ENCODE peak calls at places on chromosomes 16 and 17, in seven cellular contexts. One of them, this sample, is unnamed. For H3K9me3, the result is how much of the 10 kb centered on the place peaks cover.

GRCh38 chr17:76138234-76138895 is 2.7 kb downstream of the FOXJ1 start:
- DNase-seq in heart right ventricle: no peak
- DNase-seq in fibroblast of lung: no peak
- DNase-seq in heart left ventricle: no peak
- DNase-seq in A549: peak
- DNase-seq in left ventricle myocardium inferior: no peak
- DNase-seq in tibial artery: no peak
- DNase-seq in this sample: no peak

GRCh38 chr17:39787743-39788484 is 50.2 kb downstream of the GRB7 start:
- DNase-seq in tibial artery: no peak
- DNase-seq in fibroblast of lung: no peak
- DNase-seq in heart right ventricle: no peak
- DNase-seq in heart left ventricle: no peak
- DNase-seq in A549: no peak
- DNase-seq in left ventricle myocardium inferior: no peak
- DNase-seq in this sample: no peak

GRCh38 chr16:873243-873661 is 72.7 kb upstream of the GNG13 start:
- DNase-seq in tibial artery: no peak
- DNase-seq in fibroblast of lung: no peak
- DNase-seq in left ventricle myocardium inferior: peak
- DNase-seq in heart left ventricle: peak
- DNase-seq in A549: no peak
- DNase-seq in heart right ventricle: no peak
- DNase-seq in this sample: peak

GRCh38 chr17:334974-335481 is 17.6 kb downstream of the RPH3AL start:
- DNase-seq in A549: no peak
- DNase-seq in left ventricle myocardium inferior: no peak
- DNase-seq in tibial artery: peak
- DNase-seq in fibroblast of lung: no peak
- DNase-seq in heart left ventricle: no peak
- DNase-seq in heart right ventricle: no peak
- DNase-seq in this sample: peak

GRCh38 chr16:67391424-67392300 is 1.6 kb downstream of the TPPP3 start:
- DNase-seq in fibroblast of lung: no peak
- DNase-seq in heart right ventricle: no peak
- DNase-seq in left ventricle myocardium inferior: no peak
- DNase-seq in A549: peak
- DNase-seq in tibial artery: no peak
- DNase-seq in heart left ventricle: no peak
- DNase-seq in this sample: no peak

GRCh38 chr16:66203476-66203875 is 163.0 kb upstream of the CDH5 start:
- DNase-seq in fibroblast of lung: no peak
- DNase-seq in A549: no peak
- DNase-seq in heart left ventricle: no peak
- DNase-seq in tibial artery: no peak
- DNase-seq in left ventricle myocardium inferior: no peak
- DNase-seq in heart right ventricle: no peak
- DNase-seq in this sample: no peak

GRCh38 chr16:81836279-81837054 is 57.4 kb downstream of the PLCG2 start:
- DNase-seq in heart left ventricle: no peak
- DNase-seq in tibial artery: no peak
- DNase-seq in A549: no peak
- DNase-seq in heart right ventricle: no peak
- DNase-seq in fibroblast of lung: no peak
- DNase-seq in left ventricle myocardium inferior: no peak
- DNase-seq in this sample: no peak

GRCh38 chr17:4405699-4406098 is 28.0 kb upstream of the SPNS3 start:
- DNase-seq in fibroblast of lung: no peak
- DNase-seq in tibial artery: no peak
- DNase-seq in heart right ventricle: no peak
- DNase-seq in left ventricle myocardium inferior: no peak
- DNase-seq in heart left ventricle: no peak
- DNase-seq in A549: no peak
- DNase-seq in this sample: no peak

GRCh38 chr16:57578521-57579360 is 36.3 kb downstream of the ADGRG5 start:
- DNase-seq in heart left ventricle: no peak
- DNase-seq in fibroblast of lung: no peak
- DNase-seq in A549: no peak
- DNase-seq in heart right ventricle: no peak
- DNase-seq in left ventricle myocardium inferior: no peak
- DNase-seq in tibial artery: no peak
- DNase-seq in this sample: no peak

GRCh38 chr16:10876799-10877341 is at the start of gene CIITA:
- DNase-seq in left ventricle myocardium inferior: peak
- DNase-seq in fibroblast of lung: peak
- DNase-seq in tibial artery: peak
- DNase-seq in A549: no peak
- DNase-seq in heart left ventricle: peak
- DNase-seq in heart right ventricle: peak
- DNase-seq in this sample: peak

GRCh38 chr16:55662641-55663040 is 6.9 kb downstream of the SLC6A2 start:
- DNase-seq in heart left ventricle: no peak
- DNase-seq in left ventricle myocardium inferior: peak
- DNase-seq in A549: no peak
- DNase-seq in tibial artery: no peak
- DNase-seq in fibroblast of lung: no peak
- DNase-seq in heart right ventricle: peak
- DNase-seq in this sample: no peak

GRCh38 chr17:395974-396373 is 43.4 kb upstream of the RPH3AL start:
- DNase-seq in heart right ventricle: no peak
- DNase-seq in tibial artery: no peak
- DNase-seq in left ventricle myocardium inferior: no peak
- DNase-seq in heart left ventricle: no peak
- DNase-seq in A549: no peak
- DNase-seq in fibroblast of lung: no peak
- DNase-seq in this sample: no peak

GRCh38 chr16:48558269-48558915 is 51.6 kb downstream of the N4BP1 start:
- DNase-seq in tibial artery: no peak
- DNase-seq in heart left ventricle: no peak
- DNase-seq in A549: no peak
- DNase-seq in heart right ventricle: no peak
- DNase-seq in left ventricle myocardium inferior: no peak
- DNase-seq in fibroblast of lung: no peak
- DNase-seq in this sample: no peak

GRCh38 chr16:48555597-48555996 is 54.4 kb downstream of the N4BP1 start:
- DNase-seq in A549: no peak
- DNase-seq in heart left ventricle: no peak
- DNase-seq in tibial artery: no peak
- DNase-seq in left ventricle myocardium inferior: no peak
- DNase-seq in fibroblast of lung: no peak
- DNase-seq in heart right ventricle: no peak
- DNase-seq in this sample: no peak

GRCh38 chr16:48559462-48560211 is 50.3 kb downstream of the N4BP1 start:
- DNase-seq in heart right ventricle: no peak
- DNase-seq in A549: no peak
- DNase-seq in heart left ventricle: no peak
- DNase-seq in fibroblast of lung: no peak
- DNase-seq in tibial artery: no peak
- DNase-seq in left ventricle myocardium inferior: no peak
- DNase-seq in this sample: no peak

GRCh38 chr16:48556210-48556912 is 53.6 kb downstream of the N4BP1 start:
- DNase-seq in fibroblast of lung: no peak
- DNase-seq in tibial artery: no peak
- DNase-seq in A549: no peak
- DNase-seq in heart left ventricle: no peak
- DNase-seq in left ventricle myocardium inferior: no peak
- DNase-seq in heart right ventricle: no peak
- DNase-seq in this sample: no peak

GRCh38 chr16:48556913-48557351 is 53.0 kb downstream of the N4BP1 start:
- DNase-seq in heart right ventricle: no peak
- DNase-seq in left ventricle myocardium inferior: no peak
- DNase-seq in tibial artery: no peak
- DNase-seq in A549: no peak
- DNase-seq in heart left ventricle: no peak
- DNase-seq in fibroblast of lung: peak
- DNase-seq in this sample: no peak
- H3K27ac ChIP-seq in heart right ventricle: no peak
- H3K27ac ChIP-seq in left ventricle myocardium inferior: peak
- H3K27ac ChIP-seq in tibial artery: no peak
- H3K27ac ChIP-seq in A549: no peak
- H3K27ac ChIP-seq in heart left ventricle: no peak
- H3K27ac ChIP-seq in fibroblast of lung: peak
- H3K27ac ChIP-seq in this sample: no peak

DNA sequence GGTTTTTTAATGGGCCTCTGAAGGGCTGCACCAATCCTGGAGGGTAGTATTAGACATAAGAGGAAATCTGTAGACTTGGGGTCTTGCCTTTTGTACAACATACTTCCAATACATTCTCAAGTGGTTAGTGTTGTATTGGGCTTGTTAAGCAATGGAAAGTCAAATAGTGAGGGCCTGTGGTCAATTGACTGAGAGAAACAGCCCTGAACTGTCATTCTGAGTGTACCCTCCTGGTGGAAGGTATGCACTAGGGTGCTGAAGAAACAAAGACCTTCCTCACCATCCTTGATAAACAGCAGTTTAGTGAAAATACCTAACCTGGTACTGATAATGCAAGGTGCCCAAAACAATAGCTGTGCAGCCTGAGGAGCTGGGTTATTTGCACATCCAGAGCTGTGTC is 22.2 kb downstream of the OR2C1 start:
- DNase-seq in left ventricle myocardium inferior: no peak
- DNase-seq in heart right ventricle: no peak
- DNase-seq in heart left ventricle: no peak
- DNase-seq in fibroblast of lung: no peak
- DNase-seq in A549: no peak
- DNase-seq in tibial artery: no peak
- DNase-seq in this sample: no peak
- H3K9me3 ChIP-seq in left ventricle myocardium inferior: under half
- H3K9me3 ChIP-seq in heart right ventricle: under half
- H3K9me3 ChIP-seq in heart left ventricle: half or more
- H3K9me3 ChIP-seq in fibroblast of lung: under half
- H3K9me3 ChIP-seq in A549: half or more
- H3K9me3 ChIP-seq in tibial artery: under half
- H3K9me3 ChIP-seq in this sample: under half

DNA sequence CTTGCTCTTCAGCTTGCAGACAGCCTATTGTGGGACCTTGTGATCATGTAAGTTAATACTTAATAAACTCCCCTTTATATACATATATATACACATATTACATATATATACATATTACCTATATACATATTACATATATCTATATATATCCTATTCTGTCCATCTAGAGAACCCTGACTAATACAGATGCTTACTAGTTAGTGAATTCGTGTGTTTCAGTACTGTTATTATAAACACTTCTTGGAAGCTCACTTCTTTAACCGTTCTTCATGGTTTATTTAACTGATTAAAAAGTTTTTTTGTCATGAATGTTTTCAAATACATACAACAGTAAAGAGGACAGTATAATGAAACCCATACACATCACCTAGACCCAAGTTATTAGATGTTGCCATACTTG is 12.6 kb downstream of the ORC6 start:
- DNase-seq in heart right ventricle: no peak
- DNase-seq in fibroblast of lung: no peak
- DNase-seq in heart left ventricle: no peak
- DNase-seq in left ventricle myocardium inferior: no peak
- DNase-seq in A549: no peak
- DNase-seq in tibial artery: no peak
- DNase-seq in this sample: no peak
- H3K4me3 ChIP-seq in heart right ventricle: no peak
- H3K4me3 ChIP-seq in fibroblast of lung: no peak
- H3K4me3 ChIP-seq in heart left ventricle: no peak
- H3K4me3 ChIP-seq in left ventricle myocardium inferior: no peak
- H3K4me3 ChIP-seq in A549: no peak
- H3K4me3 ChIP-seq in tibial artery: no peak
- H3K4me3 ChIP-seq in this sample: no peak

GRCh38 chr16:89862732-89863131 is 10.7 kb upstream of the TCF25 start:
- DNase-seq in fibroblast of lung: no peak
- DNase-seq in A549: no peak
- DNase-seq in tibial artery: no peak
- DNase-seq in heart left ventricle: peak
- DNase-seq in left ventricle myocardium inferior: no peak
- DNase-seq in heart right ventricle: no peak
- DNase-seq in this sample: no peak
- H3K27ac ChIP-seq in fibroblast of lung: no peak
- H3K27ac ChIP-seq in A549: no peak
- H3K27ac ChIP-seq in tibial artery: no peak
- H3K27ac ChIP-seq in heart left ventricle: peak
- H3K27ac ChIP-seq in left ventricle myocardium inferior: peak
- H3K27ac ChIP-seq in heart right ventricle: no peak
- H3K27ac ChIP-seq in this sample: no peak

GRCh38 chr16:88879788-88880055 is 13.3 kb upstream of the PABPN1L start:
- DNase-seq in heart right ventricle: no peak
- DNase-seq in heart left ventricle: no peak
- DNase-seq in left ventricle myocardium inferior: no peak
- DNase-seq in tibial artery: no peak
- DNase-seq in A549: no peak
- DNase-seq in fibroblast of lung: no peak
- DNase-seq in this sample: no peak
- H3K9me3 ChIP-seq in heart right ventricle: under half
- H3K9me3 ChIP-seq in heart left ventricle: under half
- H3K9me3 ChIP-seq in left ventricle myocardium inferior: under half
- H3K9me3 ChIP-seq in tibial artery: under half
- H3K9me3 ChIP-seq in A549: under half
- H3K9me3 ChIP-seq in fibroblast of lung: under half
- H3K9me3 ChIP-seq in this sample: under half

This sample was measured in aorta.